ENCODE peak calls at places on chromosomes 12 and 14, in four cellular contexts. K is Panc1, U is keratinocyte, V is A549. Z is an unnamed sample.

GRCh38 chr12:132405742-132406251 is 76.4 kb upstream of the GALNT9 start:
- DNase-seq in K (no peak), U (no peak), V (no peak), Z (no peak)

GRCh38 chr12:104011265-104011664 is 38.7 kb downstream of the GLT8D2 start:
- DNase-seq in K (peak), U (no peak), V (peak), Z (no peak)

GRCh38 chr14:101534198-101534597 is 27.1 kb upstream of the DIO3 start:
- DNase-seq in K (no peak), U (no peak), V (no peak), Z (no peak)

GRCh38 chr14:61387076-61387475 is 65.7 kb downstream of the PRKCH start:
- DNase-seq in K (no peak), U (no peak), V (no peak), Z (no peak)

GRCh38 chr12:101076940-101077351 is 133.1 kb downstream of the SLC5A8 start:
- DNase-seq in K (no peak), U (no peak), V (no peak), Z (no peak)

GRCh38 chr14:52356025-52356424 is 41.9 kb downstream of the PTGER2 start:
- DNase-seq in K (no peak), U (no peak), V (peak), Z (peak)

GRCh38 chr12:93802698-93803097 is 125.5 kb downstream of the CRADD start:
- DNase-seq in K (no peak), U (no peak), V (no peak), Z (no peak)

GRCh38 chr14:73491256-73491976 is 683 bp downstream of the RIOX1 start:
- DNase-seq in K (no peak), U (no peak), V (peak), Z (no peak)

GRCh38 chr14:22249775-22250174 is 339.2 kb downstream of the DAD1 start:
- DNase-seq in K (no peak), U (no peak), V (no peak), Z (no peak)

GRCh38 chr12:108063192-108063591 is 65.9 kb upstream of the WSCD2 start:
- DNase-seq in K (peak), U (no peak), V (peak), Z (no peak)

GRCh38 chr14:104048758-104049496 is 36.6 kb upstream of the ASPG start:
- DNase-seq in K (no peak), U (no peak), V (no peak), Z (no peak)

GRCh38 chr12:119102274-119102673 is 76.5 kb upstream of the HSPB8 start:
- DNase-seq in K (no peak), U (no peak), V (no peak), Z (no peak)

GRCh38 chr12:71849109-71849851 is 9.7 kb downstream of the TBC1D15 start:
- DNase-seq in K (no peak), U (no peak), V (no peak), Z (no peak)

GRCh38 chr14:51613436-51613835 is 38.3 kb upstream of the FRMD6 start:
- DNase-seq in K (no peak), U (no peak), V (no peak), Z (no peak)

GRCh38 chr12:11717533-11717961 is 68.1 kb downstream of the ETV6 start:
- DNase-seq in K (no peak), U (no peak), V (no peak), Z (no peak)

GRCh38 chr14:54651649-54652048 is 84.7 kb downstream of the SAMD4A start:
- DNase-seq in K (no peak), U (no peak), V (peak), Z (no peak)

GRCh38 chr14:91732439-91732838 is 553 bp upstream of the CATSPERB start:
- DNase-seq in K (no peak), U (no peak), V (no peak), Z (no peak)

GRCh38 chr12:118059645-118060275 is 1.2 kb downstream of the WSB2 start:
- DNase-seq in K (no peak), U (no peak), V (no peak), Z (no peak)

GRCh38 chr12:18492372-18493025 is 231.2 kb downstream of the PIK3C2G start:
- DNase-seq in K (no peak), U (no peak), V (no peak), Z (no peak)

GRCh38 chr12:49470986-49471385 is 67.8 kb upstream of the KCNH3 start:
- DNase-seq in K (no peak), U (no peak), V (no peak), Z (no peak)

GRCh38 chr12:7091660-7092228 is 501 bp downstream of the C1R start:
- DNase-seq in K (no peak), U (no peak), V (no peak), Z (no peak)

GRCh38 chr12:66453837-66454236 is 151.5 kb downstream of the HELB start:
- DNase-seq in K (no peak), U (no peak), V (no peak), Z (no peak)

GRCh38 chr12:102169922-102170698 is 27.5 kb downstream of the PMCH start:
- DNase-seq in K (peak), U (no peak), V (peak), Z (no peak)

GRCh38 chr12:99522456-99522855 is 125.1 kb upstream of the GARIN6 start:
- DNase-seq in K (no peak), U (no peak), V (no peak), Z (no peak)

GRCh38 chr12:118061876-118062791 is 1.2 kb upstream of the WSB2 start:
- DNase-seq in K (no peak), U (no peak), V (peak), Z (no peak)

GRCh38 chr14:80425686-80426085 is 214.4 kb upstream of the DIO2 start:
- DNase-seq in K (peak), U (peak), V (peak), Z (no peak)

GRCh38 chr14:74834682-74835392 is 41.1 kb downstream of the PROX2 start:
- DNase-seq in K (no peak), U (no peak), V (no peak), Z (no peak)

GRCh38 chr12:121956041-121956341 is 37.6 kb downstream of the CFAP251 start:
- DNase-seq in K (no peak), U (no peak), V (no peak), Z (no peak)

GRCh38 chr12:76310110-76310509 is 38.1 kb downstream of the BBS10 start:
- DNase-seq in K (no peak), U (no peak), V (peak), Z (no peak)

GRCh38 chr12:43402431-43402830 is 149.6 kb downstream of the ADAMTS20 start:
- DNase-seq in K (no peak), U (no peak), V (no peak), Z (no peak)

GRCh38 chr12:39638178-39638577 is 18.6 kb upstream of the ABCD2 start:
- DNase-seq in K (no peak), U (no peak), V (no peak), Z (peak)

GRCh38 chr12:39628836-39629235 is 9.2 kb upstream of the ABCD2 start:
- DNase-seq in K (no peak), U (no peak), V (no peak), Z (no peak)

GRCh38 chr12:39627914-39628313 is 8.3 kb upstream of the ABCD2 start:
- DNase-seq in K (no peak), U (no peak), V (no peak), Z (no peak)

GRCh38 chr12:39632670-39633069 is 13.1 kb upstream of the ABCD2 start:
- DNase-seq in K (no peak), U (no peak), V (no peak), Z (no peak)
- TF ChIP-seq CTCF in K (no peak), U (no peak), V (no peak), Z (peak)

GRCh38 chr12:88418856-88419497 is 161.3 kb downstream of the KITLG start:
- DNase-seq in K (no peak), U (no peak), V (no peak), Z (no peak)
- H3K4me3 ChIP-seq in K (no peak), U (no peak), V (no peak), Z (no peak)

GRCh38 chr14:87065366-87065765 is 927.6 kb downstream of the GALC start:
- DNase-seq in K (no peak), U (no peak), V (no peak), Z (no peak)

GRCh38 chr14:87063181-87063580 is 929.8 kb downstream of the GALC start:
- DNase-seq in K (no peak), U (no peak), V (no peak), Z (no peak)

GRCh38 chr14:87067597-87067996 is 925.4 kb downstream of the GALC start:
- DNase-seq in K (no peak), U (no peak), V (no peak), Z (no peak)

GRCh38 chr14:87067061-87067460 is 925.9 kb downstream of the GALC start:
- DNase-seq in K (no peak), U (no peak), V (no peak), Z (no peak)

GRCh38 chr14:87066221-87066817 is 926.7 kb downstream of the GALC start:
- DNase-seq in K (no peak), U (no peak), V (no peak), Z (no peak)
- TF ChIP-seq CTCF in K (peak), U (peak), V (no peak), Z (peak)

GRCh38 chr12:57454566-57455373 is at the start of gene INHBE:
- DNase-seq in K (no peak), U (no peak), V (peak), Z (no peak)
- H3K4me3 ChIP-seq in K (no peak), U (no peak), V (peak), Z (no peak)

GRCh38 chr12:4526923-4527546 is 11.7 kb upstream of the RAD51AP1 start:
- DNase-seq in K (no peak), U (no peak), V (peak), Z (no peak)
- TF ChIP-seq CTCF in K (no peak), U (no peak), V (peak), Z (no peak)

DNA sequence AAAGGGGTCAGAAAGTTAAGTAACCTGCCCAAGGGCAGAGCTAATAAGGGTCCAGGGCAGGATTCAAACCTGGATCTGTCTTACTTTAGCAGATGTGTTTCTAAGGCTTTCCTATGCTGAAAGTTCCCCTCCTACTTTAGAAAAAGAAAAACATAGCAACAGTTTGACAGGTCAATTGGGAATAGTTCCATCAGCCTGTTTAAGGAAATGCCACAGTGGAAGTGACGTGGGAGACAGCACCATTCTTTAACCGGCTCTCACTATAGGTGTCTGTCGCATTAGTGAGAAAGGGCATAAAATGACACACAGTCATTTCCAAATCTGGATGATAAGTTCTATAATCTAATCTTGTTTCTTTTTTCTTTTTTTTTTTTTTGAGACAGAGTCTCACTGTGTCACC is 7.3 kb downstream of the ALDH1L2 start:
- DNase-seq in K (no peak), U (no peak), V (no peak), Z (no peak)
- H3K4me3 ChIP-seq in K (no peak), U (no peak), V (no peak), Z (no peak)

Z was measured in LNCaP clone FGC.